ENCODE peak calls at places on chromosomes 3 and 15, in ten cellular contexts. C is GM12891; K is NCI-H460; P is heart left ventricle; A is WTC11; S is stimulated activated naive CD8-positive, alpha-beta T cell treated with anti-CD3 and anti-CD28 coated beads, Interleukin-15, Interleukin-2, amounts not matched to agents 100 U/mL and 50 U/mL, for 24 hours; V is nucleus accumbens; Y is activated CD4-positive, alpha-beta memory T cell treated with anti-CD3 and anti-CD28 coated beads, Interleukin-2, amount 10 ng/mL, durations not matched to agents 7 days and 5 days; Q is sigmoid colon; B is right atrium auricular region. W is an unnamed sample.

GRCh38 chr15:43518073-43518761 is 809 bp downstream of the MAP1A start:
- DNase-seq in C (no peak), K (no peak), P (no peak), A (peak; percentile 31), S (peak; percentile 16), V (peak; percentile 76), Y (no peak), Q (no peak), B (peak; percentile 59), W (peak; percentile 4)

GRCh38 chr3:67401911-67402310 is 252.5 kb downstream of the SUCLG2 start:
- DNase-seq in C (no peak), K (no peak), P (no peak), A (no peak), S (no peak), V (no peak), Y (no peak), Q (no peak), B (no peak), W (no peak)

GRCh38 chr15:51814616-51815015 is 14.8 kb upstream of the TMOD3 start:
- DNase-seq in C (no peak), K (no peak), P (no peak), A (no peak), S (no peak), V (no peak), Y (no peak), Q (no peak), B (no peak), W (no peak)

GRCh38 chr3:108152261-108152660 is 61.4 kb upstream of the CD47 start:
- DNase-seq in C (no peak), K (no peak), P (no peak), A (no peak), S (no peak), V (no peak), Y (no peak), Q (no peak), B (no peak), W (no peak)

GRCh38 chr3:111577798-111578685 is 17.1 kb downstream of the ZBED2 start:
- DNase-seq in C (no peak), K (peak; percentile 26), P (no peak), A (no peak), S (no peak), V (no peak), Y (no peak), Q (no peak), B (no peak), W (no peak)

GRCh38 chr15:42608110-42608531 is 32.7 kb downstream of the STARD9 start:
- DNase-seq in C (no peak), K (no peak), P (no peak), A (no peak), S (peak; percentile 64), V (no peak), Y (peak; percentile 87), Q (no peak), B (no peak), W (no peak)

GRCh38 chr15:58503139-58504027 is 71.6 kb downstream of the LIPC start:
- DNase-seq in C (no peak), K (no peak), P (no peak), A (no peak), S (no peak), V (no peak), Y (no peak), Q (no peak), B (no peak), W (no peak)

GRCh38 chr3:179606534-179607085 is 2.0 kb downstream of the NDUFB5 start:
- DNase-seq in C (no peak), K (no peak), P (no peak), A (no peak), S (no peak), V (no peak), Y (no peak), Q (no peak), B (no peak), W (no peak)

GRCh38 chr15:36622247-36622795 is 42.9 kb downstream of the CDIN1 start:
- DNase-seq in C (no peak), K (no peak), P (no peak), A (no peak), S (no peak), V (no peak), Y (no peak), Q (no peak), B (no peak), W (no peak)

GRCh38 chr15:76245072-76245610 is 66.1 kb downstream of the ETFA start:
- DNase-seq in C (no peak), K (no peak), P (no peak), A (no peak), S (no peak), V (no peak), Y (no peak), Q (no peak), B (no peak), W (no peak)

GRCh38 chr3:45571969-45572368 is 22.6 kb upstream of the LIMD1 start:
- DNase-seq in C (no peak), K (no peak), P (no peak), A (no peak), S (no peak), V (no peak), Y (no peak), Q (peak; percentile 10), B (no peak), W (no peak)

GRCh38 chr3:74067296-74067695 is 442.6 kb upstream of the PDZRN3 start:
- DNase-seq in C (no peak), K (no peak), P (no peak), A (no peak), S (no peak), V (no peak), Y (no peak), Q (no peak), B (no peak), W (no peak)

GRCh38 chr15:72958634-72959033 is 93.6 kb upstream of the NEO1 start:
- DNase-seq in C (no peak), K (no peak), P (no peak), A (no peak), S (no peak), V (no peak), Y (no peak), Q (no peak), B (no peak), W (no peak)

GRCh38 chr15:34754674-34755418 is at the start of gene GJD2:
- DNase-seq in C (peak; percentile 24), K (no peak), P (no peak), A (peak; percentile 66), S (no peak), V (no peak), Y (no peak), Q (no peak), B (no peak), W (no peak)

GRCh38 chr3:99084156-99084555 is 182.7 kb upstream of the DCBLD2 start:
- DNase-seq in C (no peak), K (no peak), P (no peak), A (no peak), S (no peak), V (no peak), Y (no peak), Q (no peak), B (no peak), W (no peak)

GRCh38 chr3:69866988-69867720 is 127.9 kb downstream of the MITF start:
- DNase-seq in C (no peak), K (peak; percentile 33), P (no peak), A (no peak), S (no peak), V (no peak), Y (no peak), Q (no peak), B (no peak), W (no peak)